ENCODE peak calls at places on chromosomes 12 and 14, in ten cellular contexts. E is naive thymus-derived CD4-positive, alpha-beta T cell; V is pancreas; N is ovary; O is keratinocyte; W is right cardiac atrium; L is dorsolateral prefrontal cortex; P is aorta; M is body of pancreas; D is kidney. G is an unnamed sample.

GRCh38 chr12:66945189-66945817 is 266.4 kb upstream of the GRIP1 start:
- DNase-seq in M (no peak), O (no peak), D (no peak), L (no peak), E (no peak), V (no peak), W (no peak), P (no peak), N (no peak), G (no peak)

GRCh38 chr12:75487310-75487709 is 6.8 kb downstream of the GLIPR1 start:
- DNase-seq in D (no peak), L (no peak), O (no peak), M (no peak), P (no peak), W (no peak), N (no peak), E (no peak), V (no peak), G (no peak)

GRCh38 chr12:58202933-58203713 is 261.8 kb downstream of the ATP23 start:
- DNase-seq in O (no peak), V (no peak), D (no peak), M (no peak), N (no peak), E (no peak), L (no peak), W (no peak), P (no peak), G (peak; percentile 60)

GRCh38 chr12:40158592-40159111 is 52.8 kb upstream of the SLC2A13 start:
- DNase-seq in D (no peak), E (no peak), M (no peak), N (no peak), P (no peak), V (no peak), O (peak; percentile 75), W (no peak), L (no peak), G (no peak)

GRCh38 chr14:20413785-20414117 is 450 bp upstream of the TEP1 start:
- DNase-seq in N (no peak), V (no peak), E (peak; percentile 23), W (no peak), O (no peak), D (no peak), L (no peak), M (no peak), P (no peak), G (no peak)

GRCh38 chr14:91866511-91867295 is 633 bp downstream of the TC2N start:
- DNase-seq in W (no peak), E (peak; percentile 35), D (no peak), V (no peak), P (no peak), O (no peak), M (no peak), L (no peak), N (no peak), G (no peak)

GRCh38 chr12:119720349-119720748 is 52.4 kb downstream of the PRKAB1 start:
- DNase-seq in M (no peak), P (no peak), E (no peak), V (no peak), L (no peak), O (no peak), D (no peak), N (no peak), W (no peak), G (no peak)

GRCh38 chr14:50010752-50011151 is 105.6 kb downstream of the VCPKMT start:
- DNase-seq in V (no peak), E (no peak), W (no peak), M (no peak), N (no peak), P (no peak), O (no peak), D (no peak), L (no peak), G (no peak)

GRCh38 chr12:27975222-27976136 is 2.9 kb upstream of the PTHLH start:
- DNase-seq in E (no peak), D (peak; percentile 64), V (peak; percentile 36), M (peak; percentile 39), L (no peak), W (peak; percentile 47), O (no peak), P (peak; percentile 45), N (peak; percentile 55), G (no peak)

GRCh38 chr12:93018610-93019009 is 89.5 kb upstream of the EEA1 start:
- DNase-seq in V (no peak), P (no peak), W (no peak), O (no peak), E (no peak), L (no peak), D (no peak), N (no peak), M (no peak), G (no peak)

GRCh38 chr14:92960706-92961566 is 38.0 kb downstream of the CHGA start:
- DNase-seq in L (no peak), E (no peak), D (peak; percentile 41), O (no peak), W (peak; percentile 16), N (no peak), V (no peak), P (peak; percentile 23), M (no peak), G (no peak)

GRCh38 chr14:96058606-96059200 is 19.5 kb downstream of the C14orf132 start:
- DNase-seq in N (no peak), V (no peak), D (no peak), O (no peak), W (no peak), E (no peak), P (no peak), M (no peak), L (no peak), G (no peak)

GRCh38 chr12:8677362-8677761 is 14.7 kb upstream of the MFAP5 start:
- DNase-seq in O (no peak), E (no peak), N (no peak), W (no peak), M (no peak), P (no peak), D (no peak), L (no peak), V (no peak), G (no peak)

GRCh38 chr12:67042697-67043131 is 226.4 kb upstream of the CAND1 start:
- DNase-seq in N (no peak), L (no peak), E (no peak), M (no peak), W (no peak), P (no peak), V (no peak), O (no peak), D (no peak), G (no peak)

GRCh38 chr12:8499616-8500015 is 13.7 kb upstream of the CLEC4D start:
- DNase-seq in L (no peak), V (no peak), E (no peak), D (no peak), P (no peak), O (no peak), M (no peak), W (no peak), N (no peak), G (no peak)

GRCh38 chr12:77941396-77941795 is 110.7 kb downstream of the NAV3 start:
- DNase-seq in O (no peak), D (no peak), P (no peak), W (no peak), V (no peak), M (no peak), E (no peak), N (no peak), L (no peak), G (no peak)

GRCh38 chr12:124233041-124233836 is 61.7 kb upstream of the RFLNA start:
- DNase-seq in D (no peak), L (no peak), N (no peak), E (no peak), W (no peak), O (peak; percentile 46), M (no peak), P (no peak), V (no peak), G (no peak)

GRCh38 chr12:54601841-54602240 is 13.4 kb upstream of the PPP1R1A start:
- DNase-seq in D (no peak), N (no peak), O (no peak), P (no peak), V (no peak), W (no peak), E (no peak), L (no peak), M (no peak), G (no peak)

GRCh38 chr14:74921987-74922751 is 891 bp downstream of the RPS6KL1 start:
- DNase-seq in E (no peak), W (no peak), N (no peak), M (no peak), D (peak; percentile 28), O (no peak), L (no peak), V (no peak), P (no peak), G (no peak)
- H3K4me3 ChIP-seq in E (peak overlapping the region; percentile 47), W (peak overlapping the region; percentile 49), N (peak overlapping the region; percentile 51), M (peak overlapping the region; percentile 80), D (no peak overlapping the region), O (peak overlapping the region; percentile 51), L (peak overlapping the region; percentile 98), V (peak overlapping the region; percentile 91), P (no peak overlapping the region), G (no peak overlapping the region)

GRCh38 chr14:53108292-53108937 is 44.7 kb downstream of the DDHD1 start:
- DNase-seq in W (no peak), L (no peak), N (no peak), P (no peak), D (no peak), V (no peak), M (no peak), O (no peak), E (peak; percentile 48), G (no peak)
- H3K4me3 ChIP-seq in W (no peak overlapping the region), L (no peak overlapping the region), N (no peak overlapping the region), P (no peak overlapping the region), D (peak overlapping the region; percentile 51), V (no peak overlapping the region), M (no peak overlapping the region), O (no peak overlapping the region), E (peak overlapping the region; percentile 70), G (peak overlapping the region; percentile 47)

GRCh38 chr12:26935636-26936378 is 2.0 kb downstream of the INTS13 start:
- DNase-seq in W (no peak), L (no peak), O (no peak), P (no peak), E (no peak), N (no peak), V (no peak), D (no peak), M (no peak), G (no peak)
- H3K4me3 ChIP-seq in W (no peak overlapping the region), L (peak overlapping the region; percentile 77), O (no peak overlapping the region), P (no peak overlapping the region), E (peak overlapping the region; percentile 96), N (no peak overlapping the region), V (no peak overlapping the region), D (no peak overlapping the region), M (no peak overlapping the region), G (peak overlapping the region; percentile 91)

DNA sequence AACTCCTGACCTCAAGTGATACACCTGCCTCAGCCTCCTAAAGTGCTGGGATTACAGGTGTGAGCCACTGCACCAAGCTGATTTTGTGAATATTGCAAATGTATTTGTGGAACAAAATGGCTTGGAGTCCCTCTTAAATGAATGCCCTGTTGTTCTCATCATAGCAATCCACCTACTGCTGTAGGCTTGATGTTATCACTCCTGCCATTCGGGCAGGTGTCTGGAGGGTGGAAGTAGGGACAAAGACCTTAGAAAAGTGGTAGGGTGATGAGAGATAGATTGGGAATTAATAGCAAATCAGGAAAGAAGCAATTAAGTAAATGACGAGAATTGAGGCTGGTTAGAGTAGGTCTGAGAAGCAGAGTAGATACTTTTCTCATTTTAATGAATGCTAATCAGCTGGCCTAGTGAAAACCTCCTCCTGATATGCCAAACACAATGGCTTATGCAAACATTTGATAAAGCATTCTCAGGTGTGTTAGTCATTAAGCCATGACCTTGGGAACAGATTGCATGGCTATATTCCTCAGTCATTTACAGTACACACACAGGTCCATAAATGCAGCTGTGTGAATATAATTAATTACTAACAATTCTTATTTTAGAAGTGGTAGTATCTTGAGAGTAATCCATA is 60.5 kb upstream of the USP44 start:
- DNase-seq in E (no peak), L (no peak), D (no peak), N (no peak), M (no peak), V (peak; percentile 54), P (no peak), O (no peak), W (no peak), G (no peak)
- H3K4me3 ChIP-seq in E (no peak overlapping the region), L (no peak overlapping the region), D (no peak overlapping the region), N (no peak overlapping the region), M (no peak overlapping the region), V (no peak overlapping the region), P (no peak overlapping the region), O (no peak overlapping the region), W (no peak overlapping the region), G (no peak overlapping the region)

G was measured in SK-N-MC.